ENCODE peak calls at places on chromosomes 3 and 15, in four cellular contexts. X, I, V and Z are unnamed samples.

GRCh38 chr3:9590282-9590791 is 36.7 kb upstream of the LHFPL4 start:
- DNase-seq in X (no peak), I (no peak), V (no peak), Z (no peak)

GRCh38 chr3:42690766-42691680 is 5.7 kb downstream of the KLHL40 start:
- DNase-seq in X (no peak), V (no peak), I (no peak), Z (no peak)

GRCh38 chr3:147699175-147699838 is 290.1 kb downstream of the ZIC1 start:
- DNase-seq in V (no peak), I (peak; percentile 35), X (peak; percentile 79), Z (no peak)

GRCh38 chr15:22808761-22809280 is 22.4 kb downstream of the NIPA1 start:
- DNase-seq in V (no peak), X (no peak), I (no peak), Z (no peak)

GRCh38 chr3:116388867-116389385 is 56.4 kb downstream of the LSAMP start:
- DNase-seq in X (no peak), I (no peak), V (peak; percentile 1), Z (no peak)

GRCh38 chr15:32636908-32637567 is 4.5 kb upstream of the SCG5 start:
- DNase-seq in X (no peak), V (no peak), I (no peak), Z (no peak)

GRCh38 chr15:42010434-42010833 is 10.4 kb downstream of the PLA2G4E start:
- DNase-seq in I (no peak), X (peak; percentile 12), V (no peak), Z (no peak)

GRCh38 chr3:114634635-114635034 is 340.8 kb downstream of the TIGIT start:
- DNase-seq in X (no peak), V (no peak), I (no peak), Z (no peak)

GRCh38 chr15:25089577-25089976 is 134.8 kb downstream of the SNRPN start:
- DNase-seq in X (no peak), V (no peak), I (no peak), Z (no peak)

GRCh38 chr3:98450372-98450771 is 12.6 kb upstream of the OR5K1 start:
- DNase-seq in I (no peak), V (no peak), X (no peak), Z (no peak)

GRCh38 chr3:107600784-107601183 is 78.0 kb downstream of the BBX start:
- DNase-seq in I (no peak), X (no peak), V (no peak), Z (no peak)

GRCh38 chr15:42590619-42591237 is 15.3 kb downstream of the STARD9 start:
- DNase-seq in X (no peak), V (no peak), I (no peak), Z (no peak)

GRCh38 chr3:73625124-73625665 is 454 bp upstream of the PDZRN3 start:
- DNase-seq in V (peak; percentile 25), X (no peak), I (no peak), Z (peak; percentile 38)

GRCh38 chr15:52181938-52182780 is 9.0 kb downstream of the GNB5 start:
- DNase-seq in X (no peak), V (no peak), I (no peak), Z (no peak)

GRCh38 chr15:40302288-40302886 is 5.3 kb downstream of the PLCB2 start:
- DNase-seq in V (no peak), X (no peak), I (no peak), Z (no peak)

GRCh38 chr15:57344282-57344681 is 32.0 kb upstream of the CGNL1 start:
- DNase-seq in I (no peak), V (no peak), X (no peak), Z (no peak)

GRCh38 chr3:134846943-134847342 is 51.9 kb downstream of the EPHB1 start:
- DNase-seq in I (peak; percentile 67), X (peak; percentile 18), V (peak; percentile 16), Z (peak; percentile 56)

GRCh38 chr3:112129925-112130637 is 3.0 kb downstream of the GCSAM start:
- DNase-seq in V (no peak), X (no peak), I (no peak), Z (no peak)

GRCh38 chr3:43363621-43364266 is 77.4 kb downstream of the SNRK start:
- DNase-seq in V (no peak), I (no peak), X (no peak), Z (no peak)

GRCh38 chr3:107373896-107374295 is 3.3 kb upstream of the CCDC54 start:
- DNase-seq in X (no peak), I (no peak), V (no peak), Z (no peak)

GRCh38 chr15:34239151-34239761 is 14.4 kb downstream of the EMC4 start:
- DNase-seq in X (peak; percentile 90), V (no peak), I (peak; percentile 68), Z (no peak)

GRCh38 chr3:30458781-30459180 is 147.6 kb upstream of the TGFBR2 start:
- DNase-seq in X (no peak), I (no peak), V (no peak), Z (no peak)

GRCh38 chr15:48865387-48866079 is 12.4 kb upstream of the EID1 start:
- DNase-seq in X (peak; percentile 36), I (no peak), V (peak; percentile 18), Z (no peak)

GRCh38 chr3:64143399-64144130 is 81.7 kb downstream of the PRICKLE2 start:
- DNase-seq in I (peak; percentile 66), V (peak; percentile 22), X (peak; percentile 83), Z (no peak)

GRCh38 chr3:37536033-37536432 is 325.6 kb upstream of the CTDSPL start:
- DNase-seq in I (no peak), X (no peak), V (no peak), Z (no peak)

GRCh38 chr3:71189480-71189879 is 394.0 kb downstream of the FOXP1 start:
- DNase-seq in I (no peak), V (no peak), X (peak; percentile 31), Z (no peak)

GRCh38 chr15:80596521-80596976 is 98.6 kb upstream of the ABHD17C start:
- DNase-seq in I (no peak), X (peak; percentile 5), V (no peak), Z (no peak)

GRCh38 chr3:193902557-193903256 is 233.2 kb upstream of the HES1 start:
- DNase-seq in X (no peak), I (no peak), V (no peak), Z (peak; percentile 23)

GRCh38 chr3:118818386-118818785 is 216.3 kb downstream of the IGSF11 start:
- DNase-seq in I (no peak), X (no peak), V (no peak), Z (no peak)

GRCh38 chr15:67359431-67360082 is 105.0 kb downstream of the IQCH start:
- DNase-seq in X (no peak), I (no peak), V (no peak), Z (no peak)